ENCODE peak calls at places on chromosomes 12 and 14, in four cellular contexts. One of them, this sample, is unnamed.

GRCh38 chr14:98889836-98890185 is 382.2 kb downstream of the BCL11B start:
- DNase-seq in CD4-positive, alpha-beta memory T cell: no peak
- DNase-seq in ascending aorta: no peak
- DNase-seq in tibial nerve: no peak
- DNase-seq in this sample: no peak

GRCh38 chr12:21026302-21026701 is 104.7 kb upstream of the SLCO1B1 start:
- DNase-seq in CD4-positive, alpha-beta memory T cell: no peak
- DNase-seq in ascending aorta: no peak
- DNase-seq in tibial nerve: no peak
- DNase-seq in this sample: no peak

GRCh38 chr12:112017041-112017440 is 3.8 kb downstream of the ERP29 start:
- DNase-seq in CD4-positive, alpha-beta memory T cell: no peak
- DNase-seq in ascending aorta: no peak
- DNase-seq in tibial nerve: no peak
- DNase-seq in this sample: no peak

GRCh38 chr12:26833692-26834168 is 736 bp upstream of the ITPR2 start:
- DNase-seq in CD4-positive, alpha-beta memory T cell: peak; percentile 34
- DNase-seq in ascending aorta: no peak
- DNase-seq in tibial nerve: no peak
- DNase-seq in this sample: peak; percentile 71

GRCh38 chr12:118060301-118061010 is 523 bp downstream of the WSB2 start:
- DNase-seq in CD4-positive, alpha-beta memory T cell: peak; percentile 31
- DNase-seq in ascending aorta: no peak
- DNase-seq in tibial nerve: no peak
- DNase-seq in this sample: peak; percentile 73

GRCh38 chr12:56487448-56488040 is 417 bp downstream of the GLS2 start:
- DNase-seq in CD4-positive, alpha-beta memory T cell: no peak
- DNase-seq in ascending aorta: no peak
- DNase-seq in tibial nerve: no peak
- DNase-seq in this sample: no peak

GRCh38 chr12:57158665-57159064 is 11.2 kb upstream of the LRP1-AS start:
- DNase-seq in CD4-positive, alpha-beta memory T cell: no peak
- DNase-seq in ascending aorta: no peak
- DNase-seq in tibial nerve: no peak
- DNase-seq in this sample: no peak

GRCh38 chr12:1518763-1519516 is 75.4 kb downstream of the FBXL14 start:
- DNase-seq in CD4-positive, alpha-beta memory T cell: no peak
- DNase-seq in ascending aorta: no peak
- DNase-seq in tibial nerve: no peak
- DNase-seq in this sample: peak; percentile 54

GRCh38 chr14:31926123-31926522 is 151.0 kb upstream of the ARHGAP5 start:
- DNase-seq in CD4-positive, alpha-beta memory T cell: peak; percentile 47
- DNase-seq in ascending aorta: no peak
- DNase-seq in tibial nerve: no peak
- DNase-seq in this sample: no peak

GRCh38 chr12:131747276-131747675 is 36.4 kb downstream of the SFSWAP start:
- DNase-seq in CD4-positive, alpha-beta memory T cell: no peak
- DNase-seq in ascending aorta: no peak
- DNase-seq in tibial nerve: no peak
- DNase-seq in this sample: no peak

GRCh38 chr12:57110189-57111045 is 745 bp downstream of the STAT6 start:
- DNase-seq in CD4-positive, alpha-beta memory T cell: peak; percentile 56
- DNase-seq in ascending aorta: no peak
- DNase-seq in tibial nerve: peak; percentile 71
- DNase-seq in this sample: peak; percentile 79

GRCh38 chr12:57726884-57727757 is 11.4 kb downstream of the AGAP2 start:
- DNase-seq in CD4-positive, alpha-beta memory T cell: no peak
- DNase-seq in ascending aorta: no peak
- DNase-seq in tibial nerve: no peak
- DNase-seq in this sample: no peak

GRCh38 chr12:56521209-56521589 is 421 bp upstream of the RBMS2 start:
- DNase-seq in CD4-positive, alpha-beta memory T cell: no peak
- DNase-seq in ascending aorta: no peak
- DNase-seq in tibial nerve: no peak
- DNase-seq in this sample: no peak

GRCh38 chr14:28767851-28768548 is 1.4 kb downstream of the FOXG1 start:
- DNase-seq in CD4-positive, alpha-beta memory T cell: no peak
- DNase-seq in ascending aorta: no peak
- DNase-seq in tibial nerve: no peak
- DNase-seq in this sample: no peak

GRCh38 chr14:69429643-69430042 is 31.2 kb downstream of the SLC39A9 start:
- DNase-seq in CD4-positive, alpha-beta memory T cell: no peak
- DNase-seq in ascending aorta: no peak
- DNase-seq in tibial nerve: no peak
- DNase-seq in this sample: no peak

GRCh38 chr12:132881853-132882252 is 5.6 kb downstream of the CHFR start:
- DNase-seq in CD4-positive, alpha-beta memory T cell: no peak
- DNase-seq in ascending aorta: no peak
- DNase-seq in tibial nerve: no peak
- DNase-seq in this sample: no peak

GRCh38 chr12:95037906-95038305 is 34.4 kb upstream of the NDUFA12 start:
- DNase-seq in CD4-positive, alpha-beta memory T cell: no peak
- DNase-seq in ascending aorta: no peak
- DNase-seq in tibial nerve: no peak
- DNase-seq in this sample: no peak

GRCh38 chr14:28502517-28502916 is 264.1 kb upstream of the FOXG1 start:
- DNase-seq in CD4-positive, alpha-beta memory T cell: no peak
- DNase-seq in ascending aorta: no peak
- DNase-seq in tibial nerve: no peak
- DNase-seq in this sample: no peak

GRCh38 chr14:59964251-59965007 is 44.5 kb downstream of the LRRC9 start:
- DNase-seq in CD4-positive, alpha-beta memory T cell: no peak
- DNase-seq in ascending aorta: no peak
- DNase-seq in tibial nerve: no peak
- DNase-seq in this sample: no peak

GRCh38 chr12:11765817-11766794 is 116.6 kb downstream of the ETV6 start:
- DNase-seq in CD4-positive, alpha-beta memory T cell: peak; percentile 25
- DNase-seq in ascending aorta: no peak
- DNase-seq in tibial nerve: no peak
- DNase-seq in this sample: no peak
- H3K4me3 ChIP-seq in CD4-positive, alpha-beta memory T cell: no peak overlapping the region
- H3K4me3 ChIP-seq in ascending aorta: no peak overlapping the region
- H3K4me3 ChIP-seq in tibial nerve: no peak overlapping the region
- H3K4me3 ChIP-seq in this sample: no peak overlapping the region

GRCh38 chr14:105499256-105500035 is 8.4 kb downstream of the TEDC1 start:
- DNase-seq in CD4-positive, alpha-beta memory T cell: no peak
- DNase-seq in ascending aorta: no peak
- DNase-seq in tibial nerve: no peak
- DNase-seq in this sample: no peak

GRCh38 chr14:105501504-105502291 is 10.7 kb downstream of the TEDC1 start:
- DNase-seq in CD4-positive, alpha-beta memory T cell: no peak
- DNase-seq in ascending aorta: no peak
- DNase-seq in tibial nerve: no peak
- DNase-seq in this sample: no peak

GRCh38 chr14:105500036-105500725 is 9.1 kb downstream of the TEDC1 start:
- DNase-seq in CD4-positive, alpha-beta memory T cell: no peak
- DNase-seq in ascending aorta: no peak
- DNase-seq in tibial nerve: no peak
- DNase-seq in this sample: peak; percentile 67

GRCh38 chr14:105502446-105503295 is 11.6 kb downstream of the TEDC1 start:
- DNase-seq in CD4-positive, alpha-beta memory T cell: no peak
- DNase-seq in ascending aorta: no peak
- DNase-seq in tibial nerve: no peak
- DNase-seq in this sample: peak; percentile 53

DNA sequence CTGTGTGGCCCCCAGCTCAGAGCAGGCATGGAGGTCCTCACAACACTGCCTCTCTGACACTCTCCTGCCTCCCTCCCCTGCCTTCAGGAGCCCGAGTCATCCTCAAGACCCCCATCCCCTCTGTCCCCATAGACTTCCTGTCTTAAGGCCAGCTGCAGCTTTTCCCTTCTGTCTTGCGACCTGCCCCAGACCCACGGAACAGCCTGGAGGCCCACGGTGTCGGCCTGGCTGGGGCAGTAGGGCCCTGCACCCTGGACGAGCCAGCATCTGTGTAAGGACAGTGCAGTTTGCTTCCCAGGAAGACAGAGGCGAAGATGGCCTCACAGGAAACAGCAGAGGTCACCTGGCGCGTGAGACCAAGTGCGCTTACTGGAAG is 9.7 kb downstream of the TEDC1 start:
- DNase-seq in CD4-positive, alpha-beta memory T cell: no peak
- DNase-seq in ascending aorta: no peak
- DNase-seq in tibial nerve: no peak
- DNase-seq in this sample: no peak
- H3K4me1 ChIP-seq in CD4-positive, alpha-beta memory T cell: no peaks in the 10 kb centered on the region
- H3K4me1 ChIP-seq in ascending aorta: no peaks in the 10 kb centered on the region
- H3K4me1 ChIP-seq in tibial nerve: no peaks in the 10 kb centered on the region
- H3K4me1 ChIP-seq in this sample: no peaks in the 10 kb centered on the region

DNA sequence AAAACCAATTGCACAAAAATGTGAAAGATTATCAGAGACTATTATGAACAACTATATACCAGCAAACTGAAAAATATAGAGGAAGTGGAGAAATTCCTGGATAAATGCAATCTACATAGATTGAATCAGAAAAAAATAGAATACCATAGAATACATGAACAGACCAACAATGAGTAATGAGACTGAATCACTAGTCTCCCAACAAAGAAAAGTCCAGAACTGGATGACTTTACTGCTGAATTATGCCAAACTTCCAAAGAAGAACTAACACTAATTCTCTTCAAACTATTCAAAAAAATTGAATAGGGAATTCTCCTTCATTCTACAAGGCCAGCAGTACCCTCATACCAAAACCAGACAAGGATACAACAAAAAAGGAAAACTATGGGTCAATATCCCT is 60.6 kb downstream of the GUCY2C start:
- DNase-seq in CD4-positive, alpha-beta memory T cell: no peak
- DNase-seq in ascending aorta: no peak
- DNase-seq in tibial nerve: no peak
- DNase-seq in this sample: no peak
- H3K4me3 ChIP-seq in CD4-positive, alpha-beta memory T cell: no peak overlapping the region
- H3K4me3 ChIP-seq in ascending aorta: no peak overlapping the region
- H3K4me3 ChIP-seq in tibial nerve: no peak overlapping the region
- H3K4me3 ChIP-seq in this sample: no peak overlapping the region

DNA sequence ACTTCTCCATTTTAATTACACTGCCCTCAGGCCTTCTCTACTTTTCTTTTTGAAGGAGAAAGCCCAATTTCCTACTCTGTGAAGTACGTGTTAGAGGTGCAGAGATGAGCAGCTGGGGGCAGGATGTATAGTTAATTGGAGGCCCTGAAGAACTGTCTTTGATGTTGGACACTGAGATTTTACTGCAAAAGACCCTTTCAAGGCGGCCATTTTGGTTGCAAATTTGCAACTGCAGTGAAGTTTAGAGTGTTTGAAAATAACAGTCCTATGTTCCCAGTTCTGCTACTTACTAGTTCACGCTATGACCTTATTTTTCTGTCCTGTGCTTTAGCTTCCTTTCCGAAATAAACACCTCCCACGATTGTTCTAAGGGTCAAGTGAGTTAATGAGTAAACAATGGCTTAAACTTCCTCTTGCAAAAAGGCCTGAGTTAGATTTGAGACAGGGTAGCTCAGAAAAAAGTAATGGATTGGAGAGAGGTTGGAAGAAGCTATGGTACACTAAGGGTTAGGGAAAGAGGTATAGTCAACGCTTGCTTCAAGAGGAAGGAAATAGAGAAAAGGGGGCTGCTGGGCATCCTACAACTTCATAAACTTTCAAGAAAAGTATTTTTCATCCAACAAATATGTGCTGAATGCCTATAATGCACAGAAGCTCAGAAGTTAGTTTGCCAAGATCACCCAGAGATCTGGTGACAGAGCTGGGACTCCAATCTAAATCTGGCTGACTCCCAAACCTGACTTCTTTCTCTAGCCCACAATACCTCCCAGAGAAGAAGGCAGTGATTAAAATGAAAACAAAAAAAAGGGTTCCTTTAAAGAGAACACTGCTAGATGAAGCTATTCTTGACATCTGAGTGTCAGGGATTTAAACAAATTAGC is 26.4 kb upstream of the DICER1 start:
- DNase-seq in CD4-positive, alpha-beta memory T cell: no peak
- DNase-seq in ascending aorta: no peak
- DNase-seq in tibial nerve: no peak
- DNase-seq in this sample: no peak
- H3K4me1 ChIP-seq in CD4-positive, alpha-beta memory T cell: no peaks in the 10 kb centered on the region
- H3K4me1 ChIP-seq in ascending aorta: no peaks in the 10 kb centered on the region
- H3K4me1 ChIP-seq in tibial nerve: no peaks in the 10 kb centered on the region
- H3K4me1 ChIP-seq in this sample: no peaks in the 10 kb centered on the region

GRCh38 chr12:38878986-38879385 is 26.4 kb downstream of the CPNE8 start:
- DNase-seq in CD4-positive, alpha-beta memory T cell: no peak
- DNase-seq in ascending aorta: no peak
- DNase-seq in tibial nerve: no peak
- DNase-seq in this sample: no peak
- H3K4me3 ChIP-seq in CD4-positive, alpha-beta memory T cell: no peak overlapping the region
- H3K4me3 ChIP-seq in ascending aorta: no peak overlapping the region
- H3K4me3 ChIP-seq in tibial nerve: no peak overlapping the region
- H3K4me3 ChIP-seq in this sample: no peak overlapping the region

GRCh38 chr12:19230896-19231295 is 101.4 kb downstream of the PLEKHA5 start:
- DNase-seq in CD4-positive, alpha-beta memory T cell: no peak
- DNase-seq in ascending aorta: no peak
- DNase-seq in tibial nerve: no peak
- DNase-seq in this sample: no peak
- H3K4me1 ChIP-seq in CD4-positive, alpha-beta memory T cell: no peaks in the 10 kb centered on the region
- H3K4me1 ChIP-seq in ascending aorta: peaks cover 4% of the 10 kb centered on the region
- H3K4me1 ChIP-seq in tibial nerve: no peaks in the 10 kb centered on the region
- H3K4me1 ChIP-seq in this sample: peaks cover 4% of the 10 kb centered on the region

GRCh38 chr14:52029881-52030280 is 39.0 kb downstream of the NID2 start:
- DNase-seq in CD4-positive, alpha-beta memory T cell: no peak
- DNase-seq in ascending aorta: no peak
- DNase-seq in tibial nerve: no peak
- DNase-seq in this sample: no peak

GRCh38 chr14:52026921-52027320 is 37.6 kb downstream of the RTRAF start:
- DNase-seq in CD4-positive, alpha-beta memory T cell: no peak
- DNase-seq in ascending aorta: no peak
- DNase-seq in tibial nerve: no peak
- DNase-seq in this sample: no peak

GRCh38 chr14:52032196-52032865 is 36.5 kb downstream of the NID2 start:
- DNase-seq in CD4-positive, alpha-beta memory T cell: no peak
- DNase-seq in ascending aorta: no peak
- DNase-seq in tibial nerve: no peak
- DNase-seq in this sample: no peak

GRCh38 chr14:52033131-52033642 is 35.7 kb downstream of the NID2 start:
- DNase-seq in CD4-positive, alpha-beta memory T cell: no peak
- DNase-seq in ascending aorta: no peak
- DNase-seq in tibial nerve: no peak
- DNase-seq in this sample: no peak

GRCh38 chr14:52031781-52032180 is 37.1 kb downstream of the NID2 start:
- DNase-seq in CD4-positive, alpha-beta memory T cell: no peak
- DNase-seq in ascending aorta: peak; percentile 53
- DNase-seq in tibial nerve: no peak
- DNase-seq in this sample: peak; percentile 50
- H3K4me3 ChIP-seq in CD4-positive, alpha-beta memory T cell: no peak overlapping the region
- H3K4me3 ChIP-seq in ascending aorta: no peak overlapping the region
- H3K4me3 ChIP-seq in tibial nerve: no peak overlapping the region
- H3K4me3 ChIP-seq in this sample: no peak overlapping the region

GRCh38 chr14:74610199-74610865 is 1.7 kb downstream of the LTBP2 start:
- DNase-seq in CD4-positive, alpha-beta memory T cell: no peak
- DNase-seq in ascending aorta: no peak
- DNase-seq in tibial nerve: no peak
- DNase-seq in this sample: peak; percentile 65
- H3K4me1 ChIP-seq in CD4-positive, alpha-beta memory T cell: peaks cover 23% of the 10 kb centered on the region
- H3K4me1 ChIP-seq in ascending aorta: peaks cover 14% of the 10 kb centered on the region
- H3K4me1 ChIP-seq in tibial nerve: no peaks in the 10 kb centered on the region
- H3K4me1 ChIP-seq in this sample: peaks cover 30% of the 10 kb centered on the region